ENCODE peak calls at places on chromosome 22, in seven cellular contexts. M is CD4-positive, alpha-beta memory T cell; B is adrenal gland; Z is HCT116; X is H9; N is IMR-90; C is lower lobe of right lung. Q is an unnamed sample.

GRCh38 chr22:36977401-36977861 is 41.8 kb downstream of the TST start:
- DNase-seq in M (peak; percentile 71), B (peak; percentile 67), Z (no peak), X (peak; percentile 93), N (peak; percentile 9), C (peak; percentile 81), Q (no peak)

GRCh38 chr22:40855960-40856512 is 403 bp downstream of the ST13 start:
- DNase-seq in M (peak; percentile 47), B (peak; percentile 45), Z (no peak), X (peak; percentile 46), N (peak; percentile 18), C (no peak), Q (no peak)

GRCh38 chr22:41658869-41659268 is 29.8 kb downstream of the SNU13 start:
- DNase-seq in M (no peak), B (no peak), Z (no peak), X (no peak), N (no peak), C (no peak), Q (no peak)

GRCh38 chr22:36073476-36073875 is 44.9 kb upstream of the RBFOX2 start:
- DNase-seq in M (no peak), B (no peak), Z (no peak), X (no peak), N (peak; percentile 43), C (no peak), Q (no peak)

GRCh38 chr22:44683237-44683636 is 18.8 kb upstream of the PRR5 start:
- DNase-seq in M (no peak), B (no peak), Z (no peak), X (no peak), N (no peak), C (no peak), Q (no peak)

GRCh38 chr22:50270302-50271010 is at the start of gene MAPK11:
- DNase-seq in M (peak; percentile 79), B (peak; percentile 74), Z (no peak), X (peak; percentile 84), N (peak; percentile 61), C (peak; percentile 83), Q (no peak)

GRCh38 chr22:23542933-23543332 is 37.2 kb downstream of the IGLL1 start:
- DNase-seq in M (no peak), B (no peak), Z (no peak), X (no peak), N (peak; percentile 49), C (no peak), Q (peak; percentile 24)

GRCh38 chr22:40325315-40325714 is 21.0 kb upstream of the ADSL start:
- DNase-seq in M (peak; percentile 50), B (no peak), Z (no peak), X (no peak), N (no peak), C (no peak), Q (no peak)

GRCh38 chr22:48456449-48456848 is 1371.2 kb downstream of the BRD1 start:
- DNase-seq in M (no peak), B (no peak), Z (no peak), X (no peak), N (no peak), C (peak; percentile 3), Q (no peak)

GRCh38 chr22:49972163-49973017 is 11.8 kb downstream of the PIM3 start:
- DNase-seq in M (no peak), B (peak; percentile 54), Z (no peak), X (peak; percentile 38), N (no peak), C (peak; percentile 63), Q (no peak)

GRCh38 chr22:24905909-24906308 is 40.6 kb downstream of the LHFPL7 start:
- DNase-seq in M (no peak), B (no peak), Z (no peak), X (no peak), N (no peak), C (no peak), Q (no peak)

GRCh38 chr22:41445171-41446056 is 1.2 kb downstream of the TOB2 start:
- DNase-seq in M (peak; percentile 45), B (peak; percentile 51), Z (no peak), X (peak; percentile 45), N (no peak), C (peak; percentile 50), Q (no peak)

GRCh38 chr22:49971232-49972162 is 10.9 kb downstream of the PIM3 start:
- DNase-seq in M (peak; percentile 18), B (peak; percentile 85), Z (no peak), X (peak; percentile 47), N (no peak), C (peak; percentile 94), Q (no peak)

GRCh38 chr22:48651036-48651890 is 1176.4 kb downstream of the BRD1 start:
- DNase-seq in M (no peak), B (no peak), Z (peak; percentile 2), X (no peak), N (no peak), C (no peak), Q (no peak)

GRCh38 chr22:48371391-48371790 is 1456.3 kb downstream of the BRD1 start:
- DNase-seq in M (no peak), B (no peak), Z (no peak), X (no peak), N (no peak), C (no peak), Q (no peak)

GRCh38 chr22:30212363-30212995 is 34.1 kb downstream of the LIF start:
- DNase-seq in M (no peak), B (peak; percentile 93), Z (peak; percentile 93), X (no peak), N (peak; percentile 95), C (peak; percentile 92), Q (peak; percentile 94)

GRCh38 chr22:35173655-35174054 is 83.6 kb upstream of the HMGXB4 start:
- DNase-seq in M (no peak), B (no peak), Z (no peak), X (no peak), N (no peak), C (no peak), Q (no peak)

GRCh38 chr22:22684605-22685561 is 40.5 kb downstream of the GGTLC2 start:
- DNase-seq in M (no peak), B (no peak), Z (no peak), X (peak; percentile 67), N (peak; percentile 88), C (no peak), Q (no peak)

GRCh38 chr22:19910180-19910744 is 31.3 kb upstream of the COMT start:
- DNase-seq in M (no peak), B (no peak), Z (no peak), X (no peak), N (no peak), C (no peak), Q (no peak)
- H3K27ac ChIP-seq in M (no peak overlapping the region), B (no peak overlapping the region), Z (no peak overlapping the region), X (no peak overlapping the region), N (no peak overlapping the region), C (no peak overlapping the region), Q (no peak overlapping the region)

GRCh38 chr22:33897621-33897910 is 22.7 kb downstream of the LARGE1 start:
- DNase-seq in M (no peak), B (no peak), Z (no peak), X (no peak), N (no peak), C (no peak), Q (no peak)
- H3K27ac ChIP-seq in M (no peak overlapping the region), B (no peak overlapping the region), Z (no peak overlapping the region), X (peak overlapping the region; percentile 63), N (no peak overlapping the region), C (no peak overlapping the region), Q (no peak overlapping the region)

GRCh38 chr22:46043339-46043738 is 66.4 kb upstream of the WNT7B start:
- DNase-seq in M (no peak), B (no peak), Z (no peak), X (no peak), N (no peak), C (peak; percentile 16), Q (no peak)

GRCh38 chr22:46044718-46045458 is 67.9 kb upstream of the WNT7B start:
- DNase-seq in M (no peak), B (no peak), Z (no peak), X (no peak), N (no peak), C (peak; percentile 69), Q (no peak)

GRCh38 chr22:46042786-46043185 is 65.8 kb upstream of the WNT7B start:
- DNase-seq in M (no peak), B (no peak), Z (no peak), X (peak; percentile 15), N (peak; percentile 32), C (peak; percentile 28), Q (no peak)

GRCh38 chr22:46045459-46046298 is 68.7 kb upstream of the WNT7B start:
- DNase-seq in M (no peak), B (no peak), Z (no peak), X (no peak), N (no peak), C (peak; percentile 47), Q (no peak)

GRCh38 chr22:46043816-46044717 is 67.1 kb upstream of the WNT7B start:
- DNase-seq in M (peak; percentile 37), B (no peak), Z (no peak), X (peak; percentile 72), N (no peak), C (peak; percentile 60), Q (no peak)
- H3K27ac ChIP-seq in M (peak overlapping the region; percentile 54), B (no peak overlapping the region), Z (no peak overlapping the region), X (no peak overlapping the region), N (peak overlapping the region; percentile 70), C (peak overlapping the region; percentile 92), Q (peak overlapping the region; percentile 79)

GRCh38 chr22:43345761-43346261 is 2.6 kb upstream of the SCUBE1 start:
- DNase-seq in M (no peak), B (no peak), Z (no peak), X (no peak), N (no peak), C (no peak), Q (no peak)

GRCh38 chr22:43345356-43345755 is 2.2 kb upstream of the SCUBE1 start:
- DNase-seq in M (no peak), B (no peak), Z (no peak), X (no peak), N (no peak), C (no peak), Q (no peak)

GRCh38 chr22:43341565-43341964 is 1.6 kb downstream of the SCUBE1 start:
- DNase-seq in M (no peak), B (no peak), Z (no peak), X (no peak), N (no peak), C (no peak), Q (no peak)

GRCh38 chr22:43343262-43343988 is at the start of gene SCUBE1:
- DNase-seq in M (peak; percentile 22), B (peak; percentile 69), Z (no peak), X (peak; percentile 84), N (no peak), C (peak; percentile 67), Q (no peak)

DNA sequence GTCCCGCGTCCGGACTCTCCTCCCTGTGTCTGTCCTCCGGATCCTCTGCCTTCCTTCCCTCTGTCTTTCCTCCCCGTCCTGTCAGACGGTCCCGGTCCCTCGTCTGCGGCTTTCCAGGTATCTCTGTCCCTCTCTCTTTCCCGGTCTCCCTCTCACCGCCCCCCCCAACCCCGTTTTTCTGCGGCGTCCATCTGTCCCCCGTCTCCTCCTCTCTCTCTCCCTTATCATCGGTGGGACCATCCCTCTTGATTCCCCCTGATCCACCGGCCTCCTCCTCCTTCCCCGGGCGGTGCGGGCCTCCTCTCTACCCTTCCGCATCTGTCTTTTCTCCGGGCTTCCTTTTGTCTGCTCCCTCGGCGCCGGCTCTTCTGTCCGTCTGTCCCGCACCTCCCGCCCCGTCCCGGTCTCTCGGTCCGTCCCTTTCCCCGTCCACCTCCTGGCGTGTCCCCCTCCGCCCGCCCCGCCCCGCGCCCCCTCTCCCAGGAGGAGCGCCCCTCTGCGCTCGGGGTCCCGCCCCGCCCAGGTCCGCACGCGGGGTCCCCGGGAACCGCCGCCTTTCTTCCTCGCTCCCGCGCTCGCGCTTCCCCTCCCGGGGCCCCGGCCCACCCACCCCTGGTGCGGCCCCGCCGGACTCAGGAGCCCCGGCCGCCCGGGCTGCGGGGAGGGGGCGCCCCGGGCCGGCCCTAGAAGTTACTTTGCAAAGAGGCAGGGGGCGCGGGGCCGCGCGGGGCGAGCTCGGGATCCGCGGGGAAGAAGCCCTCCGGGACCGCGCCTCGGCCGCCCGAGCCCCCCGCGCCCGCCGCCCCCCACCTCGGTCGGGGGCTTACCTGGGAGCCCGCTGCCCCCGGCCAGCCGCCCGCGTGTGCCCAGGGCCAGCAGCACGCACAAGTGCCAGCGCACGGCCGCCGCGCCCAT is 568 bp downstream of the SCUBE1 start:
- DNase-seq in M (no peak), B (no peak), Z (no peak), X (no peak), N (no peak), C (no peak), Q (no peak)
- H3K27ac ChIP-seq in M (no peak overlapping the region), B (no peak overlapping the region), Z (no peak overlapping the region), X (no peak overlapping the region), N (no peak overlapping the region), C (no peak overlapping the region), Q (no peak overlapping the region)

Q was measured in epithelial cell of prostate.